ENCODE peak calls at places on chromosomes 2 and 18, in seven cellular contexts. U is tibial nerve; F is IMR-90; Z is mammary epithelial cell; V is stomach; G is BJ; K is CD8-positive, alpha-beta T cell. L is an unnamed sample.

GRCh38 chr18:907171-907879 is 2.7 kb downstream of the ADCYAP1 start:
- DNase-seq in K (no peak), F (no peak), G (no peak), V (no peak), Z (no peak), U (no peak), L (no peak)

GRCh38 chr2:70984576-70985282 is 6.3 kb downstream of the ANKRD53 start:
- DNase-seq in Z (peak; percentile 48), V (peak; percentile 76), F (peak; percentile 37), U (no peak), K (peak; percentile 86), G (no peak), L (peak; percentile 52)

GRCh38 chr18:23354625-23355024 is 98.5 kb upstream of the RIOK3 start:
- DNase-seq in K (no peak), U (no peak), G (no peak), V (no peak), Z (peak; percentile 51), F (peak; percentile 76), L (no peak)

GRCh38 chr2:216350214-216350789 is 22.0 kb downstream of the MARCHF4 start:
- DNase-seq in V (no peak), K (peak; percentile 25), U (no peak), G (no peak), F (peak; percentile 81), Z (peak; percentile 75), L (no peak)

GRCh38 chr2:180677200-180677599 is 303.2 kb upstream of the UBE2E3 start:
- DNase-seq in F (no peak), V (no peak), Z (peak; percentile 54), G (no peak), U (no peak), K (no peak), L (no peak)

GRCh38 chr18:48801728-48802542 is 148.8 kb downstream of the SMAD7 start:
- DNase-seq in G (no peak), K (no peak), F (no peak), U (no peak), V (peak; percentile 35), Z (no peak), L (peak; percentile 12)

GRCh38 chr2:113822087-113822805 is 65.8 kb upstream of the SLC35F5 start:
- DNase-seq in V (no peak), K (no peak), U (no peak), Z (no peak), F (peak; percentile 17), G (no peak), L (no peak)

GRCh38 chr18:13587001-13587400 is 139.4 kb downstream of the FAM210A start:
- DNase-seq in Z (no peak), K (no peak), G (no peak), V (no peak), F (no peak), U (no peak), L (no peak)

GRCh38 chr2:11872247-11872947 is 126.0 kb downstream of the LPIN1 start:
- DNase-seq in U (no peak), V (no peak), K (no peak), F (peak; percentile 35), Z (no peak), G (no peak), L (no peak)

GRCh38 chr2:75870654-75871137 is 160.0 kb upstream of the GCFC2 start:
- DNase-seq in U (no peak), G (no peak), K (no peak), F (no peak), Z (no peak), V (no peak), L (no peak)

GRCh38 chr2:209391776-209392401 is 32.0 kb upstream of the MAP2 start:
- DNase-seq in K (no peak), U (no peak), V (no peak), G (no peak), Z (peak; percentile 72), F (peak; percentile 0), L (no peak)

GRCh38 chr2:216109962-216110614 is 940 bp downstream of the XRCC5 start:
- DNase-seq in F (peak; percentile 75), U (no peak), V (no peak), K (no peak), Z (peak; percentile 29), G (no peak), L (no peak)

GRCh38 chr2:222479855-222480254 is 55.5 kb downstream of the SGPP2 start:
- DNase-seq in F (no peak), K (no peak), V (no peak), Z (no peak), G (no peak), U (no peak), L (no peak)

GRCh38 chr18:33802955-33803354 is 224.9 kb downstream of the ASXL3 start:
- DNase-seq in Z (no peak), K (no peak), U (no peak), F (no peak), V (peak; percentile 84), G (no peak), L (no peak)

GRCh38 chr18:33051397-33051796 is 278.6 kb upstream of the KLHL14 start:
- DNase-seq in G (no peak), F (no peak), K (no peak), Z (peak; percentile 2), U (no peak), V (peak; percentile 59), L (no peak)

GRCh38 chr2:128317186-128317897 is 1.3 kb downstream of the HS6ST1 start:
- DNase-seq in U (peak; percentile 15), V (peak; percentile 43), F (no peak), Z (peak; percentile 31), G (no peak), K (peak; percentile 30), L (peak; percentile 73)

GRCh38 chr2:153077311-153077710 is 358.9 kb downstream of the ARL6IP6 start:
- DNase-seq in F (no peak), Z (no peak), V (no peak), G (no peak), U (no peak), K (no peak), L (no peak)

GRCh38 chr18:58455318-58455950 is 173.5 kb downstream of the ALPK2 start:
- DNase-seq in U (no peak), K (no peak), Z (peak; percentile 68), V (peak; percentile 52), G (no peak), F (no peak), L (no peak)

GRCh38 chr2:44053052-44053451 is 57.3 kb upstream of the LRPPRC start:
- DNase-seq in K (no peak), F (no peak), U (no peak), V (no peak), Z (no peak), G (no peak), L (no peak)

GRCh38 chr2:134778372-134778771 is 59.6 kb upstream of the TMEM163 start:
- DNase-seq in U (no peak), K (no peak), F (no peak), Z (no peak), G (no peak), V (peak; percentile 30), L (no peak)

GRCh38 chr2:134774786-134775641 is 56.2 kb upstream of the TMEM163 start:
- DNase-seq in U (no peak), G (no peak), F (no peak), Z (peak; percentile 87), K (no peak), V (peak; percentile 42), L (no peak)

GRCh38 chr2:134780977-134781376 is 57.4 kb upstream of the ACMSD start:
- DNase-seq in Z (no peak), F (no peak), K (no peak), G (no peak), U (no peak), V (no peak), L (no peak)

GRCh38 chr2:134776836-134777235 is 58.0 kb upstream of the TMEM163 start:
- DNase-seq in U (no peak), K (no peak), Z (no peak), G (no peak), V (no peak), F (no peak), L (no peak)

GRCh38 chr2:134777593-134777992 is 58.8 kb upstream of the TMEM163 start:
- DNase-seq in Z (no peak), K (no peak), U (no peak), G (no peak), V (no peak), F (no peak), L (no peak)
- TF ChIP-seq CTCF in Z (no peak), K (no peak), U (no peak), G (no peak), V (no peak), F (no peak), L (no peak)

GRCh38 chr2:240451108-240451611 is 15.7 kb downstream of the GPC1 start:
- DNase-seq in U (no peak), V (no peak), Z (no peak), K (no peak), F (no peak), G (no peak), L (no peak)
- TF ChIP-seq CTCF in U (no peak), V (no peak), Z (no peak), K (no peak), F (no peak), G (no peak), L (no peak)

GRCh38 chr2:42809131-42809875 is 16.9 kb upstream of the HAAO start:
- DNase-seq in F (no peak), V (no peak), Z (no peak), U (no peak), G (no peak), K (no peak), L (no peak)

GRCh38 chr2:42810126-42810970 is 18.0 kb upstream of the HAAO start:
- DNase-seq in Z (peak; percentile 95), U (peak; percentile 97), K (peak; percentile 95), V (peak; percentile 96), G (peak; percentile 87), F (peak; percentile 97), L (peak; percentile 96)

GRCh38 chr2:42810971-42811865 is 18.8 kb upstream of the HAAO start:
- DNase-seq in V (no peak), U (peak; percentile 41), G (no peak), Z (no peak), K (peak; percentile 49), F (peak; percentile 35), L (no peak)

GRCh38 chr2:42808301-42808700 is 15.9 kb upstream of the HAAO start:
- DNase-seq in F (no peak), Z (no peak), G (no peak), U (no peak), V (no peak), K (no peak), L (no peak)

DNA sequence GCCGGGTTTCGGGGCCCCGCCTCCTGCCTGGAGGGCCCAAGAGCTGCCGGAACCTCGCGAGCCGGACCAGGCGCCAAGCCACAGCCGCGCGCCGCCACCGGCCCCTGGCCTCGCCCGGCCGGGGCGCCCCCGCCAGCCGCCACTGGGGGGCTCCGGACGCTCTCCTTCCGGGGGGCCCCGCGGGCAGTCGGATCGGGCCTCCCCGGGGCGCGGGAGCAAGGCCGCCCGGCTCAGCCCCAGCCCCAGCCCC is 17.4 kb upstream of the HAAO start:
- DNase-seq in G (no peak), U (peak; percentile 65), V (peak; percentile 84), Z (peak; percentile 63), K (peak; percentile 63), F (peak; percentile 77), L (peak; percentile 90)
- TF ChIP-seq CTCF in G (no peak), U (peak; percentile 41), V (no peak), Z (no peak), K (no peak), F (peak; percentile 44), L (no peak)

DNA sequence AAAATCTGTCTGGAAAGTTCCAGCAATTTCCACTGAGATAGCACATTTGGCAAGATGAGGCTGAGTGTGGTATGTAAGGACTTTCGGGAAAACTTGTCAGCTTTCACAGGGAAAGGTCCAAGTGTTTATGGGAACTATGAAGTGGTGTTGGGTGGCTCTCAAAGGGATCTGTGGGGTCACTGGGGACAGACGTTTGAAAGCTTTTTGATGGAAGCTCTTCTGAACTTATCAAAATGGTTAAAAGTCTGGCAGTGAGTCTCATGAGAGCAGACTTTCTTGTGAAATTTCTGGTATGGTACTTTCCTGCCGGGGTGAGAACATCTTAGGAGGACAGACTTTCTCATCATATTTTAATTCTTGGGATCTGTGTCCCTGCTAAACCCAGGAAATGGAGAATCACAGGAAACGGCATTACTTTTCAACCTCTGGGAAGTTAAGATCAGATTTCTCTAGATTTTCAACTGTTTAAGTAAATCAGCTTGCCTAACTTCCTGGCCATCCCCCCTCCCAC is 546.3 kb upstream of the ZEB2 start:
- DNase-seq in U (no peak), V (no peak), Z (no peak), F (peak; percentile 5), K (no peak), G (no peak), L (no peak)
- TF ChIP-seq CTCF in U (no peak), V (no peak), Z (no peak), F (no peak), K (no peak), G (no peak), L (no peak)